ENCODE peak calls at places on chromosomes 16 and 17, in seven cellular contexts. K is breast epithelium, O is skeletal muscle cell, B is vagina, G is mesendoderm, H is endodermal cell, Y is brain microvascular endothelial cell. D is an unnamed sample.

GRCh38 chr17:69470702-69471101 is 56.2 kb downstream of the MAP2K6 start:
- DNase-seq in K (no peak), O (no peak), B (no peak), G (no peak), H (peak; percentile 19), Y (no peak), D (no peak)

GRCh38 chr16:56259425-56259779 is 68.1 kb downstream of the GNAO1 start:
- DNase-seq in K (no peak), O (no peak), B (no peak), G (no peak), H (no peak), Y (no peak), D (no peak)

GRCh38 chr17:80712610-80713009 is 168.0 kb downstream of the RPTOR start:
- DNase-seq in K (no peak), O (no peak), B (no peak), G (no peak), H (no peak), Y (no peak), D (no peak)

GRCh38 chr16:76976756-76977155 is 214.2 kb upstream of the MON1B start:
- DNase-seq in K (no peak), O (no peak), B (no peak), G (no peak), H (no peak), Y (no peak), D (no peak)

GRCh38 chr17:59107306-59107670 is 608 bp upstream of the TRIM37 start:
- DNase-seq in K (no peak), O (no peak), B (no peak), G (no peak), H (no peak), Y (no peak), D (no peak)

GRCh38 chr16:53695070-53695469 is 8.6 kb downstream of the RPGRIP1L start:
- DNase-seq in K (no peak), O (peak; percentile 64), B (no peak), G (no peak), H (no peak), Y (peak; percentile 68), D (peak; percentile 67)

GRCh38 chr16:88922114-88922825 is 54.7 kb downstream of the CBFA2T3 start:
- DNase-seq in K (no peak), O (no peak), B (no peak), G (peak; percentile 19), H (peak; percentile 87), Y (peak; percentile 13), D (no peak)

GRCh38 chr17:66576473-66576872 is 258.4 kb upstream of the CACNG5 start:
- DNase-seq in K (no peak), O (no peak), B (no peak), G (no peak), H (no peak), Y (no peak), D (no peak)

GRCh38 chr17:31313982-31314787 is at the start of gene EVI2B:
- DNase-seq in K (no peak), O (no peak), B (no peak), G (no peak), H (no peak), Y (peak; percentile 58), D (peak; percentile 25)

GRCh38 chr17:29100296-29100695 is 57.4 kb downstream of the PIPOX start:
- DNase-seq in K (no peak), O (no peak), B (no peak), G (no peak), H (no peak), Y (no peak), D (no peak)

GRCh38 chr16:89696598-89697128 is 4.8 kb downstream of the SPATA2L start:
- DNase-seq in K (no peak), O (no peak), B (no peak), G (no peak), H (peak; percentile 43), Y (no peak), D (no peak)

GRCh38 chr16:68257251-68257905 is 6.9 kb upstream of the SLC7A6 start:
- DNase-seq in K (no peak), O (no peak), B (no peak), G (no peak), H (no peak), Y (no peak), D (no peak)

GRCh38 chr17:76268015-76268749 is 3.0 kb downstream of the UBALD2 start:
- DNase-seq in K (no peak), O (no peak), B (no peak), G (peak; percentile 87), H (no peak), Y (peak; percentile 71), D (no peak)

GRCh38 chr17:42520540-42520951 is 15.5 kb upstream of the NAGLU start:
- DNase-seq in K (no peak), O (no peak), B (no peak), G (peak; percentile 43), H (peak; percentile 69), Y (peak; percentile 39), D (no peak)

GRCh38 chr16:69820926-69821541 is 58.9 kb downstream of the WWP2 start:
- DNase-seq in K (no peak), O (no peak), B (no peak), G (no peak), H (no peak), Y (no peak), D (peak; percentile 37)

GRCh38 chr16:27431773-27432599 is 30.0 kb downstream of the IL21R start:
- DNase-seq in K (no peak), O (no peak), B (peak; percentile 61), G (peak; percentile 50), H (no peak), Y (no peak), D (no peak)

GRCh38 chr17:79907855-79908254 is 68.6 kb upstream of the CBX4 start:
- DNase-seq in K (no peak), O (no peak), B (no peak), G (no peak), H (no peak), Y (peak; percentile 57), D (no peak)

GRCh38 chr17:32881054-32881453 is 4.1 kb upstream of the MYO1D start:
- DNase-seq in K (no peak), O (no peak), B (no peak), G (no peak), H (no peak), Y (no peak), D (no peak)

GRCh38 chr17:44204453-44204882 is 4.8 kb upstream of the ATXN7L3 start:
- DNase-seq in K (no peak), O (no peak), B (no peak), G (no peak), H (no peak), Y (peak; percentile 48), D (no peak)

GRCh38 chr16:1211451-1212268 is 13.4 kb downstream of the TPSG1 start:
- DNase-seq in K (no peak), O (no peak), B (no peak), G (no peak), H (no peak), Y (no peak), D (no peak)

GRCh38 chr17:8162232-8162996 is at the start of gene VAMP2:
- DNase-seq in K (peak; percentile 82), O (no peak), B (no peak), G (peak; percentile 68), H (peak; percentile 91), Y (no peak), D (no peak)

GRCh38 chr16:50863673-50864144 is 121.8 kb downstream of the CYLD start:
- DNase-seq in K (no peak), O (no peak), B (peak; percentile 79), G (no peak), H (no peak), Y (no peak), D (no peak)

GRCh38 chr16:50862818-50863672 is 121.2 kb downstream of the CYLD start:
- DNase-seq in K (no peak), O (no peak), B (peak; percentile 77), G (no peak), H (no peak), Y (no peak), D (no peak)

GRCh38 chr16:50859628-50860360 is 117.9 kb downstream of the CYLD start:
- DNase-seq in K (no peak), O (no peak), B (peak; percentile 82), G (no peak), H (no peak), Y (no peak), D (no peak)

GRCh38 chr16:50861926-50862325 is 120.0 kb downstream of the CYLD start:
- DNase-seq in K (no peak), O (peak; percentile 14), B (peak; percentile 3), G (no peak), H (no peak), Y (peak; percentile 68), D (no peak)

GRCh38 chr16:50861451-50861850 is 119.6 kb downstream of the CYLD start:
- DNase-seq in K (no peak), O (no peak), B (peak; percentile 55), G (no peak), H (no peak), Y (no peak), D (no peak)
- H3K4me3 ChIP-seq in K (no peak overlapping the region), O (no peak overlapping the region), B (no peak overlapping the region), G (no peak overlapping the region), H (no peak overlapping the region), Y (no peak overlapping the region), D (no peak overlapping the region)

GRCh38 chr17:14296511-14296910 is 4.4 kb upstream of the HS3ST3B1 start:
- DNase-seq in K (no peak), O (no peak), B (peak; percentile 88), G (no peak), H (no peak), Y (no peak), D (no peak)
- H3K4me3 ChIP-seq in K (no peak overlapping the region), O (no peak overlapping the region), B (no peak overlapping the region), G (no peak overlapping the region), H (no peak overlapping the region), Y (no peak overlapping the region), D (no peak overlapping the region)

GRCh38 chr17:19362293-19363113 is at the start of gene B9D1:
- DNase-seq in K (peak; percentile 93), O (peak; percentile 73), B (no peak), G (peak; percentile 93), H (peak; percentile 99), Y (peak; percentile 81), D (peak; percentile 65)

GRCh38 chr17:19363114-19363438 is 553 bp upstream of the B9D1 start:
- DNase-seq in K (no peak), O (no peak), B (no peak), G (no peak), H (no peak), Y (no peak), D (no peak)

GRCh38 chr17:19361326-19361725 is 1.2 kb downstream of the B9D1 start:
- DNase-seq in K (no peak), O (no peak), B (no peak), G (no peak), H (peak; percentile 59), Y (no peak), D (no peak)

GRCh38 chr17:19360772-19361171 is 1.8 kb downstream of the B9D1 start:
- DNase-seq in K (no peak), O (no peak), B (no peak), G (no peak), H (peak; percentile 42), Y (no peak), D (no peak)

GRCh38 chr17:19361975-19362292 is 589 bp downstream of the B9D1 start:
- DNase-seq in K (no peak), O (no peak), B (no peak), G (no peak), H (no peak), Y (no peak), D (no peak)
- H3K4me3 ChIP-seq in K (peak overlapping the region; percentile 66), O (peak overlapping the region; percentile 72), B (peak overlapping the region; percentile 68), G (peak overlapping the region; percentile 77), H (peak overlapping the region; percentile 90), Y (peak overlapping the region; percentile 73), D (peak overlapping the region; percentile 88)

DNA sequence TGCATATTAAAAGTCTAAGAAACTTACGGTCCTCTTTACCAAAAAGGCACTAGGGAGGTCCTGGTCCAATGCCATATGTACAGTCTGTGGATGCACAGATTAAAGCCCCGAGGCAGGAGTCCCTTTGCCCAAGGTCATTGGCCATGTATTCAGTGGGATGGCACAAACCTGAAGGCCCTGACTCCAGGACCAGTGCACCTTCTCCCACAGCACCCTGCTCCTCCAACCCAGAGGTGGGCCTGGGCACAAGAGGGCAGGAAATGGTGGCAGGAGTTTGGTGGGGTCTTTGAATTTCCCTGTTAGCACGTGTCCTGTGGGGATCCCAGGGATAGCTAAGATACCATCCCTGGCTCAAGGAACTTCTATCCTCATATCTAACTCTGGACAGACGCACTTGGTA is 28.5 kb downstream of the TLE7 start:
- DNase-seq in K (no peak), O (no peak), B (no peak), G (no peak), H (no peak), Y (no peak), D (no peak)
- H3K4me3 ChIP-seq in K (no peak overlapping the region), O (no peak overlapping the region), B (no peak overlapping the region), G (no peak overlapping the region), H (no peak overlapping the region), Y (no peak overlapping the region), D (no peak overlapping the region)

D was measured in AG09309.